ENCODE peak calls at places on chromosomes 12 and 14, in five cellular contexts. H is tibial artery, J is fibroblast of pulmonary artery, B is hepatocyte, N is BJ. K is an unnamed sample.

GRCh38 chr12:102526701-102527100 is 46.3 kb upstream of the IGF1 start:
- DNase-seq in H (no peak), J (peak; percentile 21), B (no peak), N (no peak), K (no peak)

GRCh38 chr14:23926543-23926942 is 27.0 kb upstream of the DHRS4 start:
- DNase-seq in H (no peak), J (no peak), B (no peak), N (no peak), K (no peak)

GRCh38 chr14:34713681-34714319 is 593 bp downstream of the CFL2 start:
- DNase-seq in H (peak; percentile 68), J (peak; percentile 67), B (peak; percentile 69), N (peak; percentile 73), K (no peak)

GRCh38 chr12:54162741-54163140 is 26.0 kb downstream of the SMUG1 start:
- DNase-seq in H (no peak), J (no peak), B (no peak), N (no peak), K (no peak)

GRCh38 chr12:116582610-116583009 is 23.4 kb downstream of the MAP1LC3B2 start:
- DNase-seq in H (no peak), J (peak; percentile 90), B (peak; percentile 66), N (no peak), K (no peak)

GRCh38 chr12:124334266-124334665 is 39.4 kb downstream of the RFLNA start:
- DNase-seq in H (no peak), J (no peak), B (no peak), N (no peak), K (no peak)

GRCh38 chr12:75889214-75889613 is 142.4 kb downstream of the PHLDA1 start:
- DNase-seq in H (no peak), J (no peak), B (no peak), N (no peak), K (no peak)

GRCh38 chr14:100654814-100655795 is 67.9 kb upstream of the BEGAIN start:
- DNase-seq in H (no peak), J (no peak), B (peak; percentile 78), N (no peak), K (no peak)

GRCh38 chr12:54424232-54424631 is 5.2 kb upstream of the ITGA5 start:
- DNase-seq in H (no peak), J (no peak), B (no peak), N (no peak), K (no peak)

GRCh38 chr12:132861558-132861957 is 25.8 kb downstream of the CHFR start:
- DNase-seq in H (no peak), J (no peak), B (no peak), N (no peak), K (no peak)

GRCh38 chr12:44000309-44000952 is 164.6 kb downstream of the TMEM117 start:
- DNase-seq in H (no peak), J (peak; percentile 67), B (peak; percentile 66), N (no peak), K (no peak)

GRCh38 chr12:21766403-21766802 is 8.1 kb downstream of the KCNJ8 start:
- DNase-seq in H (no peak), J (no peak), B (no peak), N (no peak), K (no peak)

DNA sequence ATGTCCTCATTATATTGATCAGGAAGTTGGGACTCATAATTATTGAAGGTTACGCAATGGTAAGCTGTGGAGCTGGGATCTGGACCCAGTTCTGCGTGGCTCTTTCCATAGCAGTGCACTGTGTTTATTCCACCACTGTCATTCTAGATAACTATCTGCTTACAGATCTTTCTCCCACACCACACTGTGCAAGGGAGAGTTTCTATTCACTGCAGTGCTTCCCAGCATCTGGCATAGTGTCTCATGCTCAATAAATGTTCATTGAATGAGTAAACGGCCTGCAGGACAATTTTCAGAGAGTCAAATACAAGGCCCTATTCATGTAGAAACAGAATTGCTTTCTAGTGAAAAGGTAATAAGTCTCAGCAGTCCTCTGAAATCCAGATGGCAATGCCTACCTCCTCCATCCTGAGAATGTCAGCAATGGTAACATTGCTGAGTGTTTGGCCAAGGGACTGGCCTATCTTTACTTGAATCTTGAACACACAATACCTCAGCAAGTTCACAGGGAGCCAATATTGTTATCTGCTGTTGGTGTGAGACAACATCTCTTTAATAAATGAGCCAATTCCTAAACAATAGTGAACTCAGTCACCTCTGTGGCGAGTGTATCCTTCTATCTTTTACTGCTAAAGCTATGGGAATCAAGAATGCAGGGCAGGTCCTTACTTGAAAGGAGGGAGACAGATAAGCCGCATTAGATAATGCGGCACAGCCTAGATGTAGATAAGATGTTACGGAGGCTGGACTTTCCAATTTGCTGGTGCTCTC is 332.4 kb upstream of the PRICKLE1 start:
- DNase-seq in H (no peak), J (no peak), B (peak; percentile 13), N (peak; percentile 67), K (no peak)
- H3K4me3 ChIP-seq in H (no peak overlapping the region), J (no peak overlapping the region), B (no peak overlapping the region), N (no peak overlapping the region), K (no peak overlapping the region)

DNA sequence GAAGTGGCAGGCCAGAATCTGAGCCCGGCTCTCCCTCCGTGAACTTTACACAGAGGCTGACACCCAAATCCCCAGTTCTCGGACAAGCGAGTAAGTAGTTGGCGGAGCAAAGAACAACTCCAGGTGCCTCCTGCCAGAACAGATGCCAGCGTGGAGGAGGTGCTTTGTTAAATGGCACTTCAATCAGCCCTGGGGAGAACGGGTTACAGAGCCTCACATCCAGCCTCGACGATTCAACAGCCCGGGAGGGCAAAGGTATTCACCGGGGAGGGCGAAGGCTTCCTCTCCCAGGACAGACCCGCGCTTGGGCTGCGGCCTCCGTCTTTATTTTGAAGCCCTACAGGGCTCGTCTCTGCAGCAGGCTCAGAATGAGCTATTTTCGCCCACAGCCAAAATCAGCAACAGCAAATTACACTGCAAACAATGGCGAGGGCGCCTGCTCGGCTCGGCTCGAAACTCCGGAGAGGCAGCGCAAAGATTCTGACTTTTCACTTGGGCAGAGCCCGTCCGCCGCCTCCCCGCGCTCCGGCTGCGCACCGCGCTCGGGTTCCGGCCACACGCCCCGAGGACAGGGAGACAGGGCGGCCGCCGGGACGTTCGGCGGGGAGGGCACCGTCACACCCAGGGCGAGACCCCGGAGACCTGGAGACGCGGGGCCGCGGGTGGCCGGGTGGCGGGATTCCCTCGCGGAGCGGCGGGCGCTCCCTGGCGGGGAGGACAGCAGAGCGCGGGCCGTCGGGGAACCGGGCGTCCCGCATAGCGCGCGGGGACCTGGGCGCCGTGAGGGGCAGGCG is 811 bp downstream of the TMCC3 start:
- DNase-seq in H (peak; percentile 72), J (peak; percentile 50), B (peak; percentile 67), N (no peak), K (no peak)
- TF ChIP-seq CTCF in H (peak; percentile 22), J (no peak), B (peak; percentile 38), N (no peak), K (peak; percentile 40)

GRCh38 chr12:114670257-114670955 is 13.6 kb downstream of the TBX3 start:
- DNase-seq in H (no peak), J (no peak), B (no peak), N (no peak), K (no peak)
- H3K4me3 ChIP-seq in H (no peak overlapping the region), J (no peak overlapping the region), B (peak overlapping the region; percentile 55), N (peak overlapping the region; percentile 43), K (no peak overlapping the region)

DNA sequence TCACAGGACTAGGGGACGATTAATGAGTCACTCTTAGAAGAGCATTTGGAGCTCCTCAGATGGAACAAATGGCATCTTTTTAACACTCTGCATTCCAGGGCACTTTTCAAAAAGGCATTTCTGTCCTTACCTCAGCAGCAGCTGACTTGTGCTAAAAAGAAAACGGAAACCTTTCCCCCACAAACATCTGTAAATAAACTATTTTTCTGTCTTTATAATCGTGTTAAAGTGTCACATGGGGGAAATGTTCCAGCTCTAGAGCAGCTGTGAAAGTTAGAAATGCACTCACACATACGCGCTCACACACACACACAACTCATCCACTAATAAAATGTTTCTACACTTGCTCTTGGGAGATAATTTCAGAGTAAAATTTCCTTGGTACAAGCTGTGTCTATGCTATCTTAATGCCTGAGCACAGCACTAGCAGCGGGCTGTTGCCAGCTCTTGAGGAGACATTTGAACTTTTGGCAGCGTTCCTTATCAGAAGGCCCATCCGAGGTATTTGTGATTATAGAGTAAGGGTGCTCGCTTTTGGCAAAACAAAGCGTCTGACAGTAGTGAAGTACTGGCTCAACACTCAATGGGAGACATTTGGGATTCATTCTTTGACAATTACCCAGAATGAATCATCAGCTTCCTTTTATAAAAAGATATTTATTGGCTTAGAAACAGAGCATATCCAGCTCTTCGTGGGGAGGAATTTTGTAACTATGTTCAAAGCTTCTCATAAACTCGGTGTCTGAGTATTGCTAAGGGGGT is 141.4 kb downstream of the PLXNC1 start:
- DNase-seq in H (no peak), J (peak; percentile 81), B (no peak), N (peak; percentile 77), K (peak; percentile 45)
- TF ChIP-seq CTCF in H (no peak), J (no peak), B (no peak), N (no peak), K (no peak)

DNA sequence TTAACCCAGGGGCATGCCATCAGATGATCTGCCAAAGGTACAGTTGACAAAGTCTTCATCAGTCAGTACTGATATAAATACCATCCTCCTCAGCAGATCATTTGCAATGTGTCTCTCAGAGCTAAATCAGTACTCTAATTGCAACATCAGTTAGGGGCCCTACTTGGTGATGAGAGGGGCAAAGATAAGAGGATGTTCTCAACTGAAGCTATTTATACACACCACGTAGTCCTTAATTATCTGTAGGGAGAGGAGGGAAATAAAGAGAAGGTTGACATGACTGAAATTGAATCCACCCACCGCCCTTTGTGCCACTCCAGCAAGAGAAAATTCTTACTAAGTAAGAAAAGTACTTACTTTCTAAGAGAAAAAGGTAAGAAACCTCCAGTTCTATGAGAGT is 157.8 kb upstream of the NUDT4 start:
- DNase-seq in H (no peak), J (no peak), B (no peak), N (no peak), K (no peak)
- H3K4me3 ChIP-seq in H (no peak overlapping the region), J (no peak overlapping the region), B (no peak overlapping the region), N (no peak overlapping the region), K (no peak overlapping the region)